ENCODE peak calls at places on chromosomes 2 and 18, in five cellular contexts. P, Y, S, U and I are unnamed samples.

GRCh38 chr2:29238497-29238896 is 123.3 kb downstream of the CLIP4 start:
- DNase-seq in P (peak; percentile 43), Y (peak; percentile 52), S (no peak), U (no peak), I (no peak)

GRCh38 chr2:234853739-234854138 is 98.1 kb upstream of the SH3BP4 start:
- DNase-seq in P (no peak), Y (no peak), S (no peak), U (no peak), I (no peak)

GRCh38 chr18:76875390-76876330 is 53.3 kb downstream of the ZNF236 start:
- DNase-seq in P (peak; percentile 78), Y (no peak), S (peak; percentile 26), U (peak; percentile 7), I (peak; percentile 13)

GRCh38 chr2:14941151-14941631 is 308.7 kb downstream of the LRATD1 start:
- DNase-seq in P (peak; percentile 7), Y (no peak), S (no peak), U (no peak), I (peak; percentile 38)

GRCh38 chr2:128452536-128453530 is 134.2 kb upstream of the HS6ST1 start:
- DNase-seq in P (no peak), Y (peak; percentile 29), S (no peak), U (no peak), I (no peak)

GRCh38 chr18:12460874-12461273 is 53.1 kb downstream of the PRELID3A start:
- DNase-seq in P (peak; percentile 64), Y (no peak), S (no peak), U (no peak), I (no peak)

GRCh38 chr18:10417679-10418078 is 36.8 kb upstream of the APCDD1 start:
- DNase-seq in P (no peak), Y (no peak), S (no peak), U (no peak), I (no peak)

GRCh38 chr2:14861201-14861600 is 228.7 kb downstream of the LRATD1 start:
- DNase-seq in P (no peak), Y (no peak), S (no peak), U (no peak), I (no peak)

GRCh38 chr2:126664639-126665038 is 8.7 kb downstream of the GYPC start:
- DNase-seq in P (no peak), Y (no peak), S (no peak), U (no peak), I (no peak)

GRCh38 chr18:61308795-61309393 is 24.3 kb upstream of the CDH20 start:
- DNase-seq in P (no peak), Y (no peak), S (no peak), U (no peak), I (no peak)

GRCh38 chr2:2663401-2664036 is 332.4 kb upstream of the MYT1L start:
- DNase-seq in P (no peak), Y (no peak), S (no peak), U (no peak), I (no peak)

GRCh38 chr18:3478262-3478978 is 28.4 kb downstream of the TGIF1 start:
- DNase-seq in P (no peak), Y (no peak), S (no peak), U (no peak), I (no peak)

GRCh38 chr18:9671214-9671613 is 36.9 kb upstream of the RAB31 start:
- DNase-seq in P (no peak), Y (no peak), S (no peak), U (no peak), I (no peak)

GRCh38 chr2:49914281-49914680 is 760.0 kb upstream of the FSHR start:
- DNase-seq in P (peak; percentile 6), Y (no peak), S (no peak), U (no peak), I (no peak)

GRCh38 chr18:67845035-67845434 is 328.5 kb upstream of the DSEL start:
- DNase-seq in P (no peak), Y (no peak), S (no peak), U (no peak), I (no peak)

GRCh38 chr2:70523996-70524965 is 29.3 kb downstream of the TGFA start:
- DNase-seq in P (no peak), Y (peak; percentile 87), S (peak; percentile 77), U (peak; percentile 29), I (no peak)

GRCh38 chr2:134411828-134412638 is 158.2 kb downstream of the MGAT5 start:
- DNase-seq in P (peak; percentile 81), Y (no peak), S (peak; percentile 58), U (peak; percentile 38), I (peak; percentile 37)

GRCh38 chr2:236919209-236919608 is 166.5 kb upstream of the COPS8 start:
- DNase-seq in P (no peak), Y (no peak), S (no peak), U (no peak), I (no peak)

GRCh38 chr2:238997684-238998083 is 149.8 kb downstream of the TWIST2 start:
- DNase-seq in P (no peak), Y (no peak), S (no peak), U (no peak), I (no peak)

GRCh38 chr2:30756051-30756719 is 51.1 kb downstream of the CAPN13 start:
- DNase-seq in P (peak; percentile 56), Y (peak; percentile 28), S (peak; percentile 48), U (no peak), I (no peak)

GRCh38 chr2:156190532-156190931 is 142.0 kb downstream of the NR4A2 start:
- DNase-seq in P (no peak), Y (no peak), S (no peak), U (no peak), I (no peak)

GRCh38 chr2:71513721-71514120 is 60.4 kb downstream of the DYSF start:
- DNase-seq in P (no peak), Y (peak; percentile 40), S (no peak), U (no peak), I (no peak)

GRCh38 chr2:174888646-174889271 is 116.4 kb downstream of the CHN1 start:
- DNase-seq in P (no peak), Y (no peak), S (no peak), U (no peak), I (no peak)

DNA sequence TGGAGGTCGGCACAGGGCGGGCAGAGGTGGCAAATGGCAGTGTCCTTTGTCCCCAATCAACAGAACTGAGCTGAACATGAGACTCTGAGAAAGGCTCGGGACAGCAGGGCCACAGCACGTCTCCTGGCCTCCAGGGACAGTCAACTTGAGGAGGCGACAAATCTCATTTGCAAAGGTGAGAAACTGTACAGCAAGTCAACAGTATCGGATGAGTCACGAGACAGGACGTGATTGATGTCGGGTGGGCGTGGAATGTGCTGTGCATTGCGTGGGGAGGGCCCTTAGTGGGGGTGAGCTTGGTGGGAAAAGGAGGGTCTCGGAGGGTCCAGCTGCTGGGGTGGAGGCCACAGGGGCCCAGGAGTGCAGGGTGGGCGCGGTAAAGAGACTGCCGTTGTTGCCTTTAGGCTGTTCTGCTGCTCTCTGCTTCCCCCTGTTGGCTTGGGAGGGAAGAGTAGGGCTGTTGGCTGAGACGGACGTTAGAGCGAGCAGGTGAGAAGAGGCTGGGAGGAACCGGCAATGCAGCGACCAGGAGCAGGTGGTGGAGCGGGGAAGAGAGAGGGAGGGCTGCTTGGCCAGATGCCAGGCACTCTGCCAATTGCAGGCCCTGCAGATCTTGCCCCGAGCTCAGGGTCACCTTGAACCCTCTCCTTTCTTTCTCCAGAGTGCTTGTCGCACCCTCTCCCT is 164.3 kb downstream of the BCL2 start:
- DNase-seq in P (peak; percentile 71), Y (peak; percentile 79), S (peak; percentile 57), U (peak; percentile 68), I (peak; percentile 52)
- H3K4me3 ChIP-seq in P (no peak overlapping the region), Y (peak overlapping the region; percentile 28), S (no peak overlapping the region), U (peak overlapping the region; percentile 69), I (peak overlapping the region; percentile 38)

DNA sequence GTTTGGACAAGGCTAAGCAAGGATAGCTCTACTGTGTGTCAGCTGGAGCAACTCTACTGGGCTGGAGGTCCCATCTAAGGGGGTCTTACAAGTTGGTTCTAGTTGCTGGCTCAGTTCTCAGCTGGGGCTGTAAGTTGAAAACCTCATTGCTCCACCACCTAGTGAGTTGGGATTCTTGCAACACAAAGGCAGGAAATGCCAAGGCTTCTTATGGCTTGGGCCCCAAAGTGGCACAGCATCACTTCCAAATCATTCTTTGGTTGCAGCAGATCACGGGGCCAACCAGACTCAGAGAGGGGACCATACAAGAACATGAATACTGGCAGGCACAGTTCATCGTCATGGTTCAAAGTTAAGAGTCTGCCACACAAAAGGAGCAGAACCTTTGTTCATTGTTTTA is 332.7 kb downstream of the LRRTM1 start:
- DNase-seq in P (no peak), Y (no peak), S (no peak), U (no peak), I (no peak)
- H3K4me1 ChIP-seq in P (no peaks in the 10 kb centered on the region), Y (no peaks in the 10 kb centered on the region), S (no peaks in the 10 kb centered on the region), U (no peaks in the 10 kb centered on the region), I (no peaks in the 10 kb centered on the region)

GRCh38 chr18:69402219-69402989 is 1.7 kb downstream of the DOK6 start:
- DNase-seq in P (peak; percentile 16), Y (no peak), S (no peak), U (no peak), I (no peak)
- H3K4me3 ChIP-seq in P (peak overlapping the region; percentile 8), Y (peak overlapping the region; percentile 53), S (peak overlapping the region; percentile 37), U (no peak overlapping the region), I (no peak overlapping the region)

DNA sequence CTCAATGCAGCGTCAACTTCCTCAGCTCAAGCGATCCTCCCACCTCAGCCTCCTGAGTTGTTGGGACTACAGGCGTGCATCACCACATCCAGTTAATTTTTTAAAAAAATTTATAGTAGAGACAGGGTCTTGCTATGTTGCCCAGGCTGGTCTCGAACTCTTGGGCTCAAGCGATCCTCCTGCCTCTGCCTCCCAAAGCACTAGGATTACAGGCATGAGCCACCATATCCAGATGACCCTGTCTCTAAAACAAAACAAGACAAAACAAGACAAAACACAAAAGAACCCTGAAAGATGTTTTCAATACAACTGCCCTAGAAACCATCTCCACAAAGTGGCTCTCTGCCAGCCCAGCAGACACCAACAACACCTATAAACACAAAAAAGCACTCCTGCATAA is 31.4 kb downstream of the ANKRD29 start:
- DNase-seq in P (no peak), Y (no peak), S (no peak), U (no peak), I (no peak)
- H3K4me1 ChIP-seq in P (peaks cover 19% of the 10 kb centered on the region), Y (peaks cover 7% of the 10 kb centered on the region), S (peaks cover 6% of the 10 kb centered on the region), U (no peaks in the 10 kb centered on the region), I (peaks cover 18% of the 10 kb centered on the region)

DNA sequence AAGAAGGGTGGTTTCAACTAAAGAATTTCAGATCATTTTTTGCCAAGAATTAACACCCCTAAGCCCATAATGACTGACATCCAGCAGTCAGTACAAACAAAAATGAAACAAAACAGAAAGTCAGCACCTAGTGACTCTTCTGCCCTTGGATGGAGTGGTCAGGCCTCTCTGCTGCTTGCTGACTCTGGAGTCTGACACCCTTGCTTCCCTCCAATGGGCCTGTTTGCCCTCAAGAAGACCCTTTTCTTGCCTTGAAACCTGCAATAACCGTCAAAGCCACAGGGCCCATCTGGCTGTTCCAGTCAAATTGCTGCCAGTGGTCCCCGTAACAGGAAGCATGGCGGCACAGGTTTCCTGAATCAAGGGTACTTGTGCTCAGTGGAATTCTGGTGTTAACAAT is 27.2 kb upstream of the CYTIP start:
- DNase-seq in P (no peak), Y (no peak), S (no peak), U (no peak), I (no peak)
- H3K4me3 ChIP-seq in P (no peak overlapping the region), Y (no peak overlapping the region), S (no peak overlapping the region), U (no peak overlapping the region), I (no peak overlapping the region)

GRCh38 chr2:215712850-215713230 is 277.0 kb upstream of the FN1 start:
- DNase-seq in P (no peak), Y (no peak), S (no peak), U (no peak), I (no peak)
- H3K4me1 ChIP-seq in P (peaks cover 25% of the 10 kb centered on the region), Y (peaks cover 38% of the 10 kb centered on the region), S (no peaks in the 10 kb centered on the region), U (no peaks in the 10 kb centered on the region), I (peaks cover 46% of the 10 kb centered on the region)